ENCODE peak calls at places on chromosomes 16 and 17, in six cellular contexts. I is lung, R is astrocyte, O is endodermal cell, V is IMR-90, M is GM23338. J is an unnamed sample.
A peak's percentile ranks its signal among the peaks of the same experiment; 100 is the strongest.

GRCh38 chr16:58733248-58733670 is 857 bp downstream of the GOT2 start:
- DNase-seq in I (no peak), R (no peak), O (no peak), V (peak; percentile 5), M (peak; percentile 54), J (no peak)

GRCh38 chr16:19808061-19808621 is 76.5 kb downstream of the GPRC5B start:
- DNase-seq in I (no peak), R (no peak), O (peak; percentile 28), V (no peak), M (no peak), J (peak; percentile 75)

GRCh38 chr16:11681977-11682654 is 13.9 kb downstream of the SNN start:
- DNase-seq in I (no peak), R (no peak), O (no peak), V (no peak), M (no peak), J (no peak)

GRCh38 chr17:46851029-46851741 is at the start of gene WNT9B:
- DNase-seq in I (no peak), R (no peak), O (peak; percentile 95), V (no peak), M (peak; percentile 85), J (peak; percentile 77)

GRCh38 chr16:29745126-29745852 is 501 bp downstream of the C16orf54 start:
- DNase-seq in I (no peak), R (no peak), O (no peak), V (no peak), M (peak; percentile 35), J (no peak)

GRCh38 chr16:24430937-24431760 is 108.2 kb upstream of the RBBP6 start:
- DNase-seq in I (no peak), R (no peak), O (no peak), V (no peak), M (no peak), J (no peak)

GRCh38 chr16:49890876-49891275 is 35.0 kb upstream of the ZNF423 start:
- DNase-seq in I (no peak), R (no peak), O (peak; percentile 93), V (no peak), M (peak; percentile 86), J (peak; percentile 22)

GRCh38 chr16:23957287-23957686 is 121.5 kb downstream of the PRKCB start:
- DNase-seq in I (no peak), R (no peak), O (no peak), V (no peak), M (no peak), J (no peak)

GRCh38 chr16:50195756-50196155 is 42.6 kb downstream of the TENT4B start:
- DNase-seq in I (no peak), R (no peak), O (no peak), V (peak; percentile 32), M (no peak), J (no peak)

GRCh38 chr17:81042606-81043005 is 7.7 kb downstream of the BAIAP2 start:
- DNase-seq in I (no peak), R (no peak), O (no peak), V (no peak), M (no peak), J (no peak)

GRCh38 chr16:57113042-57113453 is 20.7 kb downstream of the CPNE2 start:
- DNase-seq in I (no peak), R (peak; percentile 69), O (no peak), V (peak; percentile 34), M (no peak), J (no peak)

GRCh38 chr16:12081048-12081404 is 104.5 kb downstream of the SNX29 start:
- DNase-seq in I (no peak), R (no peak), O (no peak), V (no peak), M (no peak), J (no peak)

GRCh38 chr16:28292731-28293588 is 635 bp downstream of the SBK1 start:
- DNase-seq in I (no peak), R (no peak), O (peak; percentile 95), V (no peak), M (peak; percentile 94), J (peak; percentile 43)

GRCh38 chr16:79267781-79268180 is 332.8 kb downstream of the MAF start:
- DNase-seq in I (no peak), R (no peak), O (peak; percentile 29), V (no peak), M (no peak), J (no peak)

DNA sequence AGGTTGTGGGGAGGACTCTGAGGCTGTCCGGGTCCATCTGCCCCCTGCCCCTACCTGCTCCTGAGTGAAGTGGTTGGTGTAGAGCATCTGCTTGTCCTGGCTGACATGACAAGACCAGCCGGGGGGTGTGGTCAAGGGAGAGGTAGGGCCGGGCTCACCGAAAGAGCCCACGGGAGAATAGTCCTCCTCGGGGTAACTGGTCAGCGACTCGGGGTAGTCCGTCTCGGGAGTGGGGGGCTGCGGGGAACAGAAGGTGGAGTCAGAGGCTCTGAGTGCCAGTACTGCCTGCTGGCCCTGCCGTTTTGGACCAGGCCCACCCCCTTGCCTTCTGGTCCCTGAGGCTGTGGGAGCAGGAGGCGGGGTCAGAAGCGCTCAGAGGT is 27.8 kb downstream of the ARHGAP27 start:
- DNase-seq in I (no peak), R (no peak), O (no peak), V (no peak), M (peak; percentile 57), J (peak; percentile 67)
- H3K4me3 ChIP-seq in I (no peak overlapping the region), R (no peak overlapping the region), O (no peak overlapping the region), V (no peak overlapping the region), M (peak overlapping the region; percentile 40), J (no peak overlapping the region)

GRCh38 chr17:5705081-5705875 is 121.0 kb upstream of the NLRP1 start:
- DNase-seq in I (no peak), R (no peak), O (peak; percentile 94), V (peak; percentile 1), M (peak; percentile 80), J (no peak)

GRCh38 chr17:5707482-5707881 is 123.2 kb upstream of the NLRP1 start:
- DNase-seq in I (no peak), R (no peak), O (peak; percentile 21), V (no peak), M (no peak), J (no peak)

GRCh38 chr17:5705876-5706420 is 121.6 kb upstream of the NLRP1 start:
- DNase-seq in I (no peak), R (no peak), O (peak; percentile 43), V (no peak), M (no peak), J (no peak)

GRCh38 chr17:5708344-5708743 is 124.0 kb upstream of the NLRP1 start:
- DNase-seq in I (no peak), R (no peak), O (no peak), V (no peak), M (no peak), J (no peak)

DNA sequence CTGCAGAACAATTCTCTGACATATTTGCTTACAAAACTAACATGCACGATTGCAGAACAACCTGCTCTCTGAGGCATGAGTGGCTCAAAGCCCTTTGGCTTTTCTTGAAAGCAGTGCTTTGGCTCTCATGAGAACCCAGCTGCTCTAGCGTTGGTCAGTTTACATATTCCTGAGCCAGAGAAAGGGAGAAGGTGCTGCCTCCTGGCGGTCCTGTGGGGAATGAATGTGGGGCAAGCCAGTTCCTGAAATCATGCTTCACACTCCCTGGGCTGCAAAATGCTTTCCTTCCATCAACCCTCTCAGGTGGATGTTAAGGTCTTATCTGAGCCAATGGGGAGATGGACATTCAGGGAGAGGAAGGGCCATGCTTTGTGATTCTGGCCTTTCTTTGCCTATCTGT is 122.5 kb upstream of the NLRP1 start:
- DNase-seq in I (peak; percentile 49), R (peak; percentile 16), O (peak; percentile 97), V (peak; percentile 63), M (peak; percentile 92), J (peak; percentile 62)
- H3K27me3 ChIP-seq in I (no peaks in the 10 kb centered on the region), R (peaks cover 2% of the 10 kb centered on the region), O (no peaks in the 10 kb centered on the region), V (peaks cover 2% of the 10 kb centered on the region), M (no peaks in the 10 kb centered on the region), J (no peaks in the 10 kb centered on the region)

GRCh38 chr16:46621902-46622676 is 910 bp upstream of the SHCBP1 start:
- DNase-seq in I (no peak), R (no peak), O (no peak), V (no peak), M (no peak), J (no peak)
- H3K4me3 ChIP-seq in I (no peak overlapping the region), R (no peak overlapping the region), O (no peak overlapping the region), V (no peak overlapping the region), M (no peak overlapping the region), J (no peak overlapping the region)

DNA sequence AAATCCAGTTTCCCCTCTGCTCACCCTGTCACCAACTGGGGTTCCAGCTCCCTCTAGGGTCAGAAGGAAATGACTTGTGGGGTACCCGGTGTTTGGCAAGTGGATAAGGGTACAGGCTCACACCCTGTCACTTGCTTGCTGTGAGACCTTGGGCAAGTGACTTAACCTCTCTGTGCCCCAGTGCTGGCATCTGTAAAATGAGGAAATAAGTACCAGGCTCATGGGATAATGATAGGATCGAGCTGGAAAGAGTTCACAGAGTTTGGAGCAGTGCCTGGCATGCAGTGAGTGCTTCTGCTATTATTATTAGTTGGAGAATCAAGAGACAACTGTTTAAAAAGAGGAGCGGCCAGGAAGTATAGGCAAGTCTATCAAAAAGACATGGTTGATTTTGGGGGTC is 53.7 kb upstream of the DLX4 start:
- DNase-seq in I (no peak), R (no peak), O (peak; percentile 50), V (no peak), M (no peak), J (no peak)
- H3K27me3 ChIP-seq in I (no peaks in the 10 kb centered on the region), R (peaks cover 42% of the 10 kb centered on the region), O (peaks cover 22% of the 10 kb centered on the region), V (peaks cover 85% of the 10 kb centered on the region), M (peaks cover 37% of the 10 kb centered on the region), J (no peaks in the 10 kb centered on the region)

J was measured in pancreas.